ENCODE peak calls at places on chromosomes 16 and 17, in six cellular contexts. M is transverse colon, S is OCI-LY7, O is mesenteric fat pad, E is right atrium auricular region, V is left ventricle myocardium superior. J is an unnamed sample.
A peak's percentile ranks its signal among the peaks of the same experiment; 100 is the strongest.

GRCh38 chr16:55701442-55702319 is 45.9 kb downstream of the SLC6A2 start:
- DNase-seq in M (peak; percentile 54), S (peak; percentile 59), O (no peak), E (peak; percentile 67), V (peak; percentile 75), J (peak; percentile 14)

GRCh38 chr17:72977768-72978417 is 114.6 kb downstream of the SLC39A11 start:
- DNase-seq in M (no peak), S (no peak), O (no peak), E (no peak), V (no peak), J (peak; percentile 66)

GRCh38 chr16:88533945-88534641 is 36.1 kb upstream of the ZC3H18 start:
- DNase-seq in M (peak; percentile 84), S (peak; percentile 87), O (peak; percentile 93), E (peak; percentile 68), V (peak; percentile 91), J (peak; percentile 53)

GRCh38 chr17:29369831-29370735 is 20.1 kb upstream of the TAOK1 start:
- DNase-seq in M (peak; percentile 67), S (peak; percentile 86), O (no peak), E (peak; percentile 70), V (peak; percentile 51), J (peak; percentile 38)

GRCh38 chr16:78122774-78123315 is 23.4 kb downstream of the WWOX start:
- DNase-seq in M (no peak), S (peak; percentile 63), O (no peak), E (no peak), V (no peak), J (peak; percentile 73)

GRCh38 chr17:32298721-32299578 is 33.3 kb downstream of the RHBDL3 start:
- DNase-seq in M (no peak), S (no peak), O (no peak), E (no peak), V (no peak), J (peak; percentile 37)

GRCh38 chr17:20223808-20224328 is 214.7 kb downstream of the SPECC1 start:
- DNase-seq in M (no peak), S (no peak), O (no peak), E (no peak), V (no peak), J (no peak)

GRCh38 chr16:88342491-88342890 is 40.3 kb upstream of the ZNF469 start:
- DNase-seq in M (no peak), S (no peak), O (no peak), E (no peak), V (peak; percentile 12), J (no peak)

GRCh38 chr17:10802487-10803284 is 1.2 kb downstream of the TMEM238L start:
- DNase-seq in M (peak; percentile 81), S (no peak), O (no peak), E (no peak), V (no peak), J (no peak)

GRCh38 chr17:10624966-10625365 is 32.1 kb downstream of the MYH3 start:
- DNase-seq in M (no peak), S (no peak), O (no peak), E (no peak), V (no peak), J (no peak)

GRCh38 chr17:40121191-40121885 is 433 bp upstream of the MSL1 start:
- DNase-seq in M (peak; percentile 59), S (peak; percentile 51), O (peak; percentile 89), E (no peak), V (peak; percentile 67), J (peak; percentile 24)

GRCh38 chr17:30969989-30970680 is 704 bp upstream of the RNF135 start:
- DNase-seq in M (peak; percentile 52), S (no peak), O (peak; percentile 43), E (peak; percentile 59), V (no peak), J (no peak)

J was measured in SHP77.